ENCODE peak calls at places on chromosomes 11 and 22, in five cellular contexts. P is upper lobe of right lung, N is right cardiac atrium, E is RWPE2, C is sciatic nerve. Y is an unnamed sample.

GRCh38 chr11:95592455-95592854 is 197.1 kb downstream of the FAM76B start:
- ATAC-seq in C (peak; percentile 79), N (peak; percentile 79), E (no peak), P (peak; percentile 65), Y (no peak)

GRCh38 chr11:124900464-124900863 is 2.8 kb upstream of the ROBO4 start:
- ATAC-seq in C (peak; percentile 25), N (no peak), P (peak; percentile 50), E (peak; percentile 72), Y (peak; percentile 80)

GRCh38 chr11:17230867-17231851 is 23.4 kb upstream of the PIK3C2A start:
- ATAC-seq in E (no peak), N (no peak), P (peak; percentile 31), C (no peak), Y (no peak)

GRCh38 chr11:8905528-8906165 is 5.3 kb upstream of the AKIP1 start:
- ATAC-seq in P (no peak), N (no peak), E (peak; percentile 75), C (no peak), Y (peak; percentile 60)

GRCh38 chr11:3169952-3170755 is 5.0 kb upstream of the OSBPL5 start:
- ATAC-seq in C (peak; percentile 2), P (no peak), N (no peak), E (no peak), Y (no peak)

GRCh38 chr22:28759861-28760560 is 12.5 kb upstream of the CCDC117 start:
- ATAC-seq in E (no peak), P (no peak), N (no peak), C (no peak), Y (no peak)

GRCh38 chr11:114121138-114121537 is 61.6 kb downstream of the ZBTB16 start:
- ATAC-seq in C (no peak), N (no peak), P (no peak), E (no peak), Y (no peak)

GRCh38 chr11:120794748-120795147 is 229.2 kb upstream of the TBCEL start:
- ATAC-seq in C (no peak), E (no peak), N (peak; percentile 35), P (no peak), Y (no peak)

GRCh38 chr11:119340335-119341221 is at the start of gene C1QTNF5:
- ATAC-seq in E (peak; percentile 19), C (peak; percentile 61), P (peak; percentile 37), N (peak; percentile 64), Y (peak; percentile 18)

GRCh38 chr11:16392646-16393045 is 36.3 kb upstream of the SOX6 start:
- ATAC-seq in N (no peak), P (no peak), C (no peak), E (no peak), Y (no peak)

GRCh38 chr11:10550988-10551657 is 10.1 kb upstream of the RNF141 start:
- ATAC-seq in C (no peak), P (no peak), N (no peak), E (no peak), Y (peak; percentile 69)

GRCh38 chr22:17198188-17199130 is 20.8 kb downstream of the ADA2 start:
- ATAC-seq in C (peak; percentile 73), P (peak; percentile 53), E (no peak), N (peak; percentile 82), Y (no peak)

GRCh38 chr11:106217456-106217855 is 140.0 kb downstream of the AASDHPPT start:
- ATAC-seq in E (no peak), P (no peak), C (no peak), N (no peak), Y (no peak)

GRCh38 chr22:30314918-30315317 is 11.8 kb downstream of the TBC1D10A start:
- ATAC-seq in C (no peak), P (no peak), E (no peak), N (no peak), Y (no peak)

GRCh38 chr22:45671051-45671782 is 417 bp upstream of the ATXN10 start:
- ATAC-seq in N (no peak), E (no peak), C (peak; percentile 45), P (no peak), Y (peak; percentile 24)

GRCh38 chr11:121426476-121427454 is 25.3 kb upstream of the SORL1 start:
- ATAC-seq in P (peak; percentile 85), E (peak; percentile 71), N (peak; percentile 85), C (peak; percentile 83), Y (peak; percentile 91)

GRCh38 chr11:119357069-119357468 is 10.6 kb upstream of the MFRP start:
- ATAC-seq in N (peak; percentile 4), P (no peak), C (peak; percentile 14), E (no peak), Y (no peak)

GRCh38 chr11:47056261-47056915 is 119.8 kb downstream of the CSTPP1 start:
- ATAC-seq in C (no peak), P (no peak), E (no peak), N (no peak), Y (peak; percentile 24)

GRCh38 chr11:95459268-95460040 is 228.5 kb upstream of the SESN3 start:
- ATAC-seq in P (peak; percentile 66), E (no peak), C (peak; percentile 94), N (peak; percentile 85), Y (no peak)

GRCh38 chr22:46509416-46510089 is 27.9 kb downstream of the CELSR1 start:
- ATAC-seq in P (no peak), C (no peak), N (no peak), E (no peak), Y (no peak)

GRCh38 chr11:11389238-11389637 is 36.2 kb upstream of the CSNK2A3 start:
- ATAC-seq in C (no peak), N (no peak), E (peak; percentile 49), P (no peak), Y (no peak)

GRCh38 chr11:134181707-134182106 is 42.1 kb downstream of the NCAPD3 start:
- ATAC-seq in P (no peak), N (no peak), E (no peak), C (peak; percentile 36), Y (no peak)

GRCh38 chr22:24875862-24876506 is 70.0 kb downstream of the SGSM1 start:
- ATAC-seq in P (no peak), C (no peak), E (no peak), N (no peak), Y (no peak)

GRCh38 chr22:25909988-25910387 is 168.0 kb downstream of the MYO18B start:
- ATAC-seq in C (no peak), E (no peak), P (no peak), N (no peak), Y (no peak)

GRCh38 chr11:112364962-112365481 is 104.4 kb upstream of the PLET1 start:
- ATAC-seq in E (peak; percentile 96), N (no peak), C (no peak), P (no peak), Y (peak; percentile 71)

GRCh38 chr11:86261328-86261727 is 16.8 kb downstream of the EED start:
- ATAC-seq in N (no peak), E (no peak), C (no peak), P (no peak), Y (no peak)

GRCh38 chr11:119196833-119197483 is 9.2 kb upstream of the CBL start:
- ATAC-seq in E (peak; percentile 89), P (peak; percentile 95), C (peak; percentile 88), N (peak; percentile 82), Y (peak; percentile 92)

GRCh38 chr22:25710501-25710900 is 31.5 kb upstream of the MYO18B start:
- ATAC-seq in C (no peak), P (no peak), E (no peak), N (no peak), Y (no peak)